ENCODE peak calls at places on chromosomes 13 and 19, in four cellular contexts. P, J, H and D are unnamed samples.

GRCh38 chr13:35566340-35566739 is 89.9 kb upstream of the MAB21L1 start:
- DNase-seq in P (no peak), J (no peak), H (no peak), D (no peak)

GRCh38 chr13:102977471-102977870 is 88.7 kb downstream of the SLC10A2 start:
- DNase-seq in P (no peak), J (no peak), H (no peak), D (no peak)

GRCh38 chr19:48301886-48302599 is 23.3 kb upstream of the EMP3 start:
- DNase-seq in P (no peak), J (no peak), H (no peak), D (no peak)

GRCh38 chr13:112838038-112838965 is 130.7 kb upstream of the MCF2L start:
- DNase-seq in P (no peak), J (no peak), H (no peak), D (no peak)

GRCh38 chr13:100128373-100128772 is 39.5 kb downstream of the PCCA start:
- DNase-seq in P (peak; percentile 24), J (peak; percentile 19), H (no peak), D (no peak)

GRCh38 chr13:29621401-29621800 is 25.9 kb upstream of the SLC7A1 start:
- DNase-seq in P (no peak), J (no peak), H (no peak), D (no peak)

GRCh38 chr19:2115911-2116426 is 19.3 kb downstream of the IZUMO4 start:
- DNase-seq in P (no peak), J (no peak), H (no peak), D (no peak)

GRCh38 chr19:1582201-1582600 is 10.5 kb downstream of the MBD3 start:
- DNase-seq in P (no peak), J (no peak), H (no peak), D (no peak)

GRCh38 chr13:70107498-70108271 is at the start of gene ATXN8OS:
- DNase-seq in P (no peak), J (no peak), H (no peak), D (peak; percentile 40)

GRCh38 chr19:47413941-47414340 is 5.4 kb downstream of the MEIS3 start:
- DNase-seq in P (no peak), J (no peak), H (no peak), D (no peak)

GRCh38 chr19:14561832-14562351 is 10.0 kb downstream of the NDUFB7 start:
- DNase-seq in P (no peak), J (no peak), H (no peak), D (no peak)

GRCh38 chr19:6060600-6061391 is 49.5 kb downstream of the RFX2 start:
- DNase-seq in P (no peak), J (peak; percentile 94), H (no peak), D (no peak)

GRCh38 chr13:24293761-24294160 is 15.6 kb upstream of the C1QTNF9 start:
- DNase-seq in P (no peak), J (no peak), H (no peak), D (no peak)

GRCh38 chr19:29836409-29836825 is 24.6 kb downstream of the CCNE1 start:
- DNase-seq in P (no peak), J (no peak), H (peak; percentile 86), D (no peak)

GRCh38 chr19:29835447-29835846 is 23.7 kb downstream of the CCNE1 start:
- DNase-seq in P (no peak), J (no peak), H (no peak), D (no peak)

GRCh38 chr19:29840066-29840950 is 28.5 kb downstream of the CCNE1 start:
- DNase-seq in P (no peak), J (no peak), H (no peak), D (no peak)

GRCh38 chr19:29834991-29835390 is 23.2 kb downstream of the CCNE1 start:
- DNase-seq in P (no peak), J (no peak), H (no peak), D (no peak)

DNA sequence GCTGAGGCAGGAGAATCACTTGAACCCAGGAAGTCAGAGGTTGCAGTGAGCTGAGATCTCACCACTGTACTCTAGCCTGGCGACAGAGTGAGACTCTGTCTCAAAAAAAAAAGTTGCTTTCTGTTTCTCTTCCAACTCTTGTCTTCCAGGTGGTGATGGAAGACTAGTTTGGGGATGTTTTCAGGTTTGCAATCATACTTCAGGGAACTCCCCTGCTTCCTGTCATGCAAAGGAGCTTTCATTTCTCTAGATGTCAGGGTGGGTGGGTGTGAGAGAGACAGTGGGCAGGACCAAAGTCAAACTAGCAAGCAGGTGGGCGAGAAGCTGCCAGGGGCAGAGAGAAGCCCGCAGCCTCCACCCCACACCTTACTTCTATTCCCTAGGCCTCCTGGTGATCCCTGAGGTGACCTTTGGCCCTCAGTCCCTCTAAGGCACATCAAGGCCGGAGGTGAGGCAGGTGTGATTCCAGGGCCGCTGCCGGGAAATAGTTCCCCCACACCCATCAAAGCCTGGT is 25.7 kb downstream of the CCNE1 start:
- DNase-seq in P (no peak), J (no peak), H (peak; percentile 84), D (no peak)
- TF ChIP-seq TCF7 in P (no peak), J (no peak), H (no peak), D (no peak)

DNA sequence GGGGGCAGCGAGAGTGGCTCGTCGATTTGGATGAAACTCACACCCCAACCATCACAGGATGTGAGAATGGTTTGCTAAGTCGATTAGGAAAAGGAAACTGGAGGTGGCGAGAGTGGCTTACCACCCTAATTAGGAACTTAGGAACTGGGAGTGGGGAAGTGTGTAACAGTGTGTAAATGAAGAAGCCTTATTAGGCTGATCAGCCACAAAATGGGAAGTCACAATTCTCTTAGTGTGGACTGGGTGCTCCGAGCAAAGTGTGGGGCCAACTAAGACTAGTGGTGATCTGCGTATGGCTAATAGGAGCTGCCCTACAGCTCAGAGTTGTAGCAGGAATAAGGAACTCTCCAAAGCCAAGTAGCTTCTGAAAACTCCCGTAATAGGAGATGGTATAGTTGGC is 7.6 kb downstream of the SIGLEC11 start:
- DNase-seq in P (no peak), J (no peak), H (no peak), D (no peak)
- TF ChIP-seq USF2 in P (no peak), J (no peak), H (no peak), D (no peak)

DNA sequence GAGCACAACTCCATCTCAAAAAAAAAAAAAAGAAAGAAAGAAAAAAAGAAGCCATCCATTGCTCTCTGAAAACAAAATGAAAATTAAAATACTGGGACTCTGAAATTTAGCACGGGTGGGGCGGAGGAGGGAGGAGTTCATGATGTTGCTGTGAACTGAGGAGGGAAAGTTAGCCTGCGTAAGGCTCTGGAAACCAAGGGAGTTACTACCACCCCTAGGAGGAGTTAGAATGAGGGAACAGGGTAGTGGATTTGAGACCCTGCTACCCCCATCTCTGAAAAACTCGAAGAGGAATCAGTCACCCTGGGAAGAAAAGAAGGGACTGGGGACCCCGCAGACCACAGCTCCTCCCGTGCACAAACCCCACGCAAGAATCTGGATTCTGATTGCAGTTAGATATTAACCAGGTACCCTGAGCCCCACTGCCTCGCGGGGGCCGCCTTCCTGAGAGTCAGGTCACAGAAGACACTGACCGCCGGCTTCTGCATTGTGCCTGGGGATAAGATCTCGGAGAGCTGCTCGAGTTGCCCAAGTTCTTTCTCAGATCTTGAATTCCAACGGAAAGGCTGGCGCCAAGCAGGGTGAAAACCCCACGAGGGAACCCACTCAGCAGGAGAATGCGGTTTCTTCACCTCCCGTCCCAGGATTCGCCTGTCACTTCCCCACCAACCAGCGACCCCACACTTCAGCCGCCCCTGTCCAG is 941 bp downstream of the ZNF442 start:
- DNase-seq in P (no peak), J (peak; percentile 35), H (no peak), D (peak; percentile 15)
- TF ChIP-seq TCF7 in P (no peak), J (no peak), H (no peak), D (no peak)

DNA sequence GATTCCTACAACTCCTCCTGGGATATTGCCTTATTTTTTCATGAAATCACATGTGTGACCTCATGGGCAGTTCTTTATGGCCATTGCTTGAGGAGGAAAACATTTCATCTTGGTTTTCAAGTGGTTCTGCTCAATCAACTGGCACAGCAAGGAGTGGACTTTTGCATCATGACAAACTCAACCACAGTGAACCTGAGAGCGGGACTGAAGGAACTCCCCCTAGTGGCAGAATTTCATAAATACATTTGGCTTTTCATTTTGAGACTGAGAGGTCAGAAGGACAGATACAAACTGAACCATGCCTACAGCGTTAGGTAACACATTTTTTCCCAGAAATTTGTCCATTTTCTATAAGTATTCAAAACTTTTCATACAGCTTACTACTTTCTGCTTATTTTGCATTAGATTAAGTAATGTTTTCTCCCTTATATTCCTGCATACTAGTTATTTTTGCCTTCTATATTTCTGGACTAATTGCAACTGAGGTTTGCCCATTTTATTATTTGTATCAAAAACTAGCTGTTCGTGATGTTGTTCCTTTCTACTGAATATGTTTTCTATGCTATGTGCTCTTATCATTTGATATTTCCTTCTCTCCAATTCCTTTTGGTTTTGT is 13.4 kb upstream of the SIGLEC12 start:
- DNase-seq in P (peak; percentile 46), J (peak; percentile 74), H (peak; percentile 31), D (no peak)
- TF ChIP-seq USF2 in P (no peak), J (no peak), H (no peak), D (no peak)

DNA sequence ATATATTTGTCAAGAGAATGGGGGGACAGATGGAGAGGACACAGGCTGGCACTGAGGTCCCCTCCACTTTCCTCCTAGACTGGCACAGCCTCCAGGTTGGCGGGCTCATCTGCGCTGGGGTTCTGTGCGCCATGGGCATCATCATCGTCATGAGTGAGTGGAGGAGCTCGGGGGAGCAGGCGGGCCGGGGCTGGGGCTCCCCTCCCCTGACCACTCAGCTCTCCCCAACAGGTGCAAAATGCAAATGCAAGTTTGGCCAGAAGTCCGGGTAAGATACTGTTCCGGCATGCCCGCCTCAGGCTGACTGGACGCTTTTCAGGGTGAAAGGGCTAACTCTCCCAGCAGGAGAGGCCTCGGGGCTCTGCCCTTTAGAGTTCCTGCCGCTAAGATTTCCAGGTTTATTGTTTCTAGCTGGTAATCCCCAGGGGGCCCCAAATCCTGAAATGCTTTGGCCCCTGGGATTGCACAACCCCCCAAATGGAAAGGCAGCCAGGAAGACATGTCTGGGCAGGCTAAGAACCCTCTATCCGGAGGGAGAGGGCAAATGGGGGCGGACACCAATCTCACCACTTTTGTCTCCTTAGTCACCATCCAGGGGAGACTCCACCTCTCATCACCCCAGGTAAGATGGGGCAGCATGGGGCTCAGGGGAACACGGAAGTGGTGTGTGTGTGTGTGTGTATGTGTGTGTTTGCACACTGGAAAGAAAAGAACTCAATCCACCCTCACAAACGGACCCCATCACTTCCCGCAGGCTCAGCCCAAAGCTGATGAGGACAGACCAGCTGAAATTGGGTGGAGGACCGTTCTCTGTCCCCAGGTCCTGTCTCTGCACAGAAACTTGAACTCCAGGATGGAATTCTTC is 7.3 kb downstream of the FXYD3 start:
- DNase-seq in P (no peak), J (no peak), H (no peak), D (no peak)
- TF ChIP-seq TCF7 in P (no peak), J (no peak), H (no peak), D (no peak)

DNA sequence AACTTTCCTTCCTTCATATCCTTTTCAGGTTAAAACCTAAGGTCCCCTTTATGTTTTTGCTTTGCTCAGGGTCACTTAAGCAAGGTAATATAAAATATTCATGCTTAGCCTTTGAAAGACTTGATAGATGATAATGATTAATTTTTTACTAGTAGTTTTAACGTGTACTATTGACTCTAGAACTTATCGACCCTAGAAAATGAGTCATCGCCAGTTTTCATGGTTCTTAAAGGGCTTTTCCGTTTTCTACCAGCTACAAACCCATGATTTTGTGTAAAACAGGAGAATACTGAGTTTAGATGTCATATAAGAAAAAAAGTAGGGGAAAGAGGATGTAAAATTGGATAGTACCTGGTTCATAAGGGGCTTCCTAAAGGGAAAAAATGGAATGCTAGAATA is 75.7 kb downstream of the DHRS12 start:
- DNase-seq in P (no peak), J (no peak), H (no peak), D (no peak)
- TF ChIP-seq USF2 in P (no peak), J (no peak), H (no peak), D (no peak)

GRCh38 chr19:9943744-9944143 is 7.4 kb upstream of the OLFM2 start:
- DNase-seq in P (no peak), J (no peak), H (no peak), D (no peak)
- TF ChIP-seq TCF7 in P (no peak), J (no peak), H (no peak), D (no peak)